ENCODE peak calls at places on chromosomes 2 and 18, in nine cellular contexts. W, S, E, H, O, G, P, X and M are unnamed samples.
A peak's percentile ranks its signal among the peaks of the same experiment; 100 is the strongest.

GRCh38 chr2:118433566-118433965 is 345.3 kb downstream of the INSIG2 start:
- DNase-seq in W (no peak), S (no peak), E (no peak), H (no peak), O (no peak), G (no peak), P (no peak), X (no peak), M (peak; percentile 19)

GRCh38 chr2:207042155-207042554 is 102.8 kb downstream of the CPO start:
- DNase-seq in W (no peak), S (no peak), E (no peak), H (peak; percentile 52), O (peak; percentile 3), G (no peak), P (no peak), X (no peak), M (no peak)

GRCh38 chr2:43276962-43277383 is 50.6 kb upstream of the ZFP36L2 start:
- DNase-seq in W (no peak), S (no peak), E (no peak), H (no peak), O (no peak), G (peak; percentile 63), P (no peak), X (no peak), M (no peak)

GRCh38 chr2:188189356-188189755 is 102.3 kb upstream of the GULP1 start:
- DNase-seq in W (no peak), S (no peak), E (no peak), H (peak; percentile 83), O (no peak), G (no peak), P (no peak), X (no peak), M (peak; percentile 53)

GRCh38 chr18:56468379-56468778 is 170.0 kb downstream of the TXNL1 start:
- DNase-seq in W (no peak), S (no peak), E (no peak), H (no peak), O (no peak), G (no peak), P (no peak), X (no peak), M (no peak)

GRCh38 chr2:183614797-183615429 is 490.7 kb downstream of the NUP35 start:
- DNase-seq in W (no peak), S (no peak), E (peak; percentile 34), H (no peak), O (no peak), G (no peak), P (no peak), X (no peak), M (no peak)

GRCh38 chr2:133271105-133271504 is 297.2 kb downstream of the NCKAP5 start:
- DNase-seq in W (no peak), S (no peak), E (no peak), H (peak; percentile 61), O (no peak), G (no peak), P (no peak), X (no peak), M (no peak)

GRCh38 chr2:157336137-157336721 is 10.6 kb upstream of the ERMN start:
- DNase-seq in W (no peak), S (no peak), E (peak; percentile 18), H (peak; percentile 34), O (no peak), G (peak; percentile 55), P (peak; percentile 24), X (peak; percentile 82), M (no peak)

GRCh38 chr2:190685348-190685747 is 36.5 kb downstream of the NAB1 start:
- DNase-seq in W (no peak), S (no peak), E (no peak), H (no peak), O (no peak), G (no peak), P (no peak), X (peak; percentile 47), M (no peak)

GRCh38 chr2:216539791-216540241 is 41.2 kb downstream of the RPL37A start:
- DNase-seq in W (no peak), S (peak; percentile 53), E (peak; percentile 65), H (peak; percentile 49), O (no peak), G (peak; percentile 90), P (no peak), X (no peak), M (no peak)

GRCh38 chr2:234368861-234369261 is 128.0 kb downstream of the ARL4C start:
- DNase-seq in W (no peak), S (peak; percentile 81), E (no peak), H (peak; percentile 28), O (no peak), G (no peak), P (peak; percentile 46), X (no peak), M (peak; percentile 41)

GRCh38 chr2:37851828-37852584 is 73.1 kb upstream of the RMDN2 start:
- DNase-seq in W (no peak), S (no peak), E (no peak), H (no peak), O (no peak), G (no peak), P (no peak), X (no peak), M (no peak)

GRCh38 chr2:26541401-26542193 is 63.7 kb upstream of the OTOF start:
- DNase-seq in W (no peak), S (no peak), E (no peak), H (no peak), O (no peak), G (no peak), P (no peak), X (no peak), M (no peak)

GRCh38 chr2:233056961-233057605 is 3.1 kb upstream of the INPP5D start:
- DNase-seq in W (no peak), S (no peak), E (no peak), H (no peak), O (no peak), G (peak; percentile 18), P (no peak), X (no peak), M (no peak)

GRCh38 chr2:85575739-85576138 is 1.6 kb upstream of the VAMP8 start:
- DNase-seq in W (no peak), S (no peak), E (no peak), H (no peak), O (no peak), G (no peak), P (no peak), X (no peak), M (no peak)

GRCh38 chr2:85578243-85579180 is 1.1 kb downstream of the VAMP8 start:
- DNase-seq in W (no peak), S (peak; percentile 50), E (peak; percentile 48), H (no peak), O (no peak), G (peak; percentile 63), P (no peak), X (no peak), M (no peak)

GRCh38 chr2:85577386-85578242 is at the start of gene VAMP8:
- DNase-seq in W (no peak), S (peak; percentile 77), E (no peak), H (no peak), O (no peak), G (peak; percentile 87), P (no peak), X (peak; percentile 95), M (peak; percentile 62)

GRCh38 chr2:85579266-85579935 is 2.0 kb downstream of the VAMP8 start:
- DNase-seq in W (no peak), S (no peak), E (no peak), H (no peak), O (no peak), G (no peak), P (no peak), X (no peak), M (no peak)

DNA sequence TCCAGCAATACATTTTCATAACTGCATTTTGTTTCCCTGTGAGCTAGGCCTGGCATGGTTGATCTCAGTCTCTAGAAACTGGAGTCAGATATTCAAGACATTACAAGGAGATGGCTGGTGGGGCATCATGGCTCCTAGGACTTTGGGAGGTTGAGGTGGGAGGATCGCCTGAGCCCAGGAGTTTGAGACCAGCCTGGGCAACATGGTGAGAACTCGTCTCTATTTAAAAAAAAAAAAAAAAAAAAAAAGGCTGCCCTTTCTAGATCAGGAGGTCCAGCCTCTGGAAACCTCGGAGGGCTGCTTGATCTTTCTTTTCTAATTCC is 362 bp upstream of the VAMP8 start:
- DNase-seq in W (no peak), S (no peak), E (no peak), H (no peak), O (no peak), G (no peak), P (no peak), X (no peak), M (no peak)
- H3K4me3 ChIP-seq in W (no peak overlapping the region), S (no peak overlapping the region), E (no peak overlapping the region), H (no peak overlapping the region), O (no peak overlapping the region), G (no peak overlapping the region), P (no peak overlapping the region), X (peak overlapping the region; percentile 61), M (peak overlapping the region; percentile 94)

DNA sequence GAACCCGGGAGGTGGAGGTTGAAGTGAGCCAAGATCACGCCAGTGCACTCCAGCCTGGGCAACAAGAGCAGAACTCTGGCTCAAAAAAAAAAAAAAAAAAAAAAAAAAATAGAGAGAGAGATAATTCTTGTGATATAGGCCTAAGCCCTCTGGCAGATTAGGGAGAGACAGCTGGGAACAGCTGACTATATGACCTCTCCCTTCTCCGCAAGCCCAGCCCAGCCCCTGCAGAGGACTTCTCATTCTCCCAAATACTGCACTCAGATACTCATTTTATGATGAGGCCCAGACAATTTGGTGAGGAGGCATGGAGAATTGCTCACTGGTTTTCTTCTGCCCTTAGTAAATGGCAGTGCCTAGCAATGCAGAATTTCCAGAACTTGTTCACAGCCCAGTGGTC is 262.0 kb downstream of the HAUS1 start:
- DNase-seq in W (no peak), S (no peak), E (no peak), H (no peak), O (no peak), G (no peak), P (no peak), X (no peak), M (no peak)
- H3K4me3 ChIP-seq in W (no peak overlapping the region), S (no peak overlapping the region), E (no peak overlapping the region), H (no peak overlapping the region), O (no peak overlapping the region), G (no peak overlapping the region), P (no peak overlapping the region), X (no peak overlapping the region), M (no peak overlapping the region)

DNA sequence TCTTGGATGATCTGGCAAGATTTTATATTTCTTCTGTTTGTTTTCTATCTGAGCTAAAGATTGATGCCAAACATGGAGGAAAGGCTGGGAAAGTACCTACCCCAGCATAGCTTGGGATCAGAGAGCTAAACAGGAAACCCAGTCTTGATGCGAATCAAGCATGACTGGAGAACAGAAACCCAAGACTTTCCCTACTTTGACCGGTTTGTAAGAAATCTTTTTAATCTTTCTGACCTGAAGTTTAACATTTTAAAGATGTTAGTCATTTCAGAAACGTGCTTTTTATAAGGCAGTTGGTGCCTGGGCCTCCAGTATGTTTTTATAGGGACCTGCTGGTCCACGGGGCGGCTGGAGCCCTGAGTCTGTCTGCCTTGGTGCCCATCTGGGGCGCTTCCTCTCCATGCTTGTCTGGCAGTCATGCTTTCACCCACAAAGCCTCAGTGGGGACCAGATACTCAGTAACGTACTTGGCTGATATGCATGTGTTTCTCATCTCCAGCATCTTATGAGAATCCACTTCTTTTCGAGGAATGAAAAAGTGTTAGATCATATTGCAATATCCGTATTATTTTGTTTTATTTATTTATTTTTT is 266.5 kb downstream of the PTGR3 start:
- DNase-seq in W (no peak), S (no peak), E (no peak), H (peak; percentile 75), O (no peak), G (no peak), P (no peak), X (no peak), M (no peak)
- H3K4me3 ChIP-seq in W (no peak overlapping the region), S (no peak overlapping the region), E (no peak overlapping the region), H (no peak overlapping the region), O (no peak overlapping the region), G (no peak overlapping the region), P (no peak overlapping the region), X (no peak overlapping the region), M (no peak overlapping the region)

GRCh38 chr2:231294578-231295362 is 96.3 kb downstream of the ARMC9 start:
- DNase-seq in W (no peak), S (no peak), E (no peak), H (peak; percentile 18), O (no peak), G (no peak), P (no peak), X (no peak), M (no peak)
- H3K4me3 ChIP-seq in W (no peak overlapping the region), S (no peak overlapping the region), E (no peak overlapping the region), H (no peak overlapping the region), O (no peak overlapping the region), G (no peak overlapping the region), P (no peak overlapping the region), X (no peak overlapping the region), M (no peak overlapping the region)